ENCODE peak calls at places on chromosomes 11 and 22, in six cellular contexts. U, Q, B, M, X and P are unnamed samples.

GRCh38 chr11:76670475-76671235 is at the start of gene LRRC32:
- DNase-seq in U (peak; percentile 74), Q (peak; percentile 93), B (peak; percentile 69), M (no peak), X (peak; percentile 67), P (no peak)

GRCh38 chr22:44576311-44577260 is 78.6 kb upstream of the RTL6 start:
- DNase-seq in U (no peak), Q (no peak), B (no peak), M (no peak), X (no peak), P (no peak)

GRCh38 chr11:83545911-83546310 is 259.7 kb upstream of the CCDC90B start:
- DNase-seq in U (no peak), Q (no peak), B (no peak), M (no peak), X (no peak), P (no peak)

GRCh38 chr11:111422494-111423249 is 43.6 kb upstream of the POU2AF1 start:
- DNase-seq in U (peak; percentile 37), Q (no peak), B (peak; percentile 58), M (peak; percentile 22), X (peak; percentile 46), P (no peak)

GRCh38 chr11:46120711-46121327 is 435 bp downstream of the PHF21A start:
- DNase-seq in U (peak; percentile 51), Q (no peak), B (peak; percentile 52), M (no peak), X (no peak), P (no peak)

GRCh38 chr22:25718109-25718830 is 23.7 kb upstream of the MYO18B start:
- DNase-seq in U (no peak), Q (no peak), B (no peak), M (no peak), X (no peak), P (no peak)

GRCh38 chr22:38471237-38471636 is 3.3 kb downstream of the KDELR3 start:
- DNase-seq in U (no peak), Q (peak; percentile 60), B (no peak), M (no peak), X (no peak), P (no peak)

GRCh38 chr11:27506200-27507182 is at the start of gene LIN7C:
- DNase-seq in U (peak; percentile 96), Q (peak; percentile 98), B (peak; percentile 94), M (peak; percentile 91), X (peak; percentile 97), P (peak; percentile 89)

GRCh38 chr22:20799449-20799848 is 25.5 kb downstream of the SERPIND1 start:
- DNase-seq in U (no peak), Q (no peak), B (no peak), M (no peak), X (no peak), P (no peak)

GRCh38 chr11:65425105-65425970 is 2.7 kb downstream of the NEAT1 start:
- DNase-seq in U (no peak), Q (peak; percentile 66), B (peak; percentile 21), M (peak; percentile 71), X (peak; percentile 95), P (peak; percentile 41)

GRCh38 chr22:43951966-43952365 is 3.3 kb upstream of the SAMM50 start:
- DNase-seq in U (no peak), Q (no peak), B (no peak), M (no peak), X (no peak), P (no peak)

GRCh38 chr22:23458663-23459541 is 121.2 kb downstream of the IGLL1 start:
- DNase-seq in U (no peak), Q (peak; percentile 85), B (no peak), M (no peak), X (no peak), P (no peak)

GRCh38 chr11:75509201-75509600 is 16.5 kb downstream of the GDPD5 start:
- DNase-seq in U (no peak), Q (no peak), B (no peak), M (no peak), X (no peak), P (no peak)

GRCh38 chr11:111913997-111914396 is 1.5 kb downstream of the HSPB2 start:
- DNase-seq in U (peak; percentile 51), Q (peak; percentile 84), B (peak; percentile 75), M (no peak), X (no peak), P (no peak)

GRCh38 chr22:20194681-20195593 is 44.1 kb upstream of the CCDC188 start:
- DNase-seq in U (no peak), Q (no peak), B (no peak), M (no peak), X (no peak), P (no peak)

GRCh38 chr11:94884322-94884721 is 89.0 kb downstream of the CWC15 start:
- DNase-seq in U (no peak), Q (no peak), B (no peak), M (no peak), X (no peak), P (no peak)

GRCh38 chr22:22912722-22913253 is 25.2 kb downstream of the IGLL5 start:
- DNase-seq in U (no peak), Q (peak; percentile 32), B (no peak), M (no peak), X (no peak), P (no peak)

GRCh38 chr22:48973694-48974041 is 854.0 kb downstream of the BRD1 start:
- DNase-seq in U (no peak), Q (no peak), B (no peak), M (no peak), X (no peak), P (no peak)
- H3K9me3 ChIP-seq in U (no peaks in the 10 kb centered on the region), Q (no peaks in the 10 kb centered on the region), B (no peaks in the 10 kb centered on the region), M (no peaks in the 10 kb centered on the region), X (no peaks in the 10 kb centered on the region), P (no peaks in the 10 kb centered on the region)

GRCh38 chr11:115207166-115207591 is 297.0 kb downstream of the CADM1 start:
- DNase-seq in U (no peak), Q (no peak), B (no peak), M (no peak), X (no peak), P (no peak)

GRCh38 chr11:115207916-115208315 is 296.3 kb downstream of the CADM1 start:
- DNase-seq in U (no peak), Q (no peak), B (no peak), M (no peak), X (no peak), P (no peak)

GRCh38 chr11:115213007-115213406 is 291.2 kb downstream of the CADM1 start:
- DNase-seq in U (no peak), Q (no peak), B (no peak), M (no peak), X (no peak), P (no peak)

GRCh38 chr11:115206365-115207022 is 297.7 kb downstream of the CADM1 start:
- DNase-seq in U (no peak), Q (no peak), B (no peak), M (no peak), X (no peak), P (no peak)

DNA sequence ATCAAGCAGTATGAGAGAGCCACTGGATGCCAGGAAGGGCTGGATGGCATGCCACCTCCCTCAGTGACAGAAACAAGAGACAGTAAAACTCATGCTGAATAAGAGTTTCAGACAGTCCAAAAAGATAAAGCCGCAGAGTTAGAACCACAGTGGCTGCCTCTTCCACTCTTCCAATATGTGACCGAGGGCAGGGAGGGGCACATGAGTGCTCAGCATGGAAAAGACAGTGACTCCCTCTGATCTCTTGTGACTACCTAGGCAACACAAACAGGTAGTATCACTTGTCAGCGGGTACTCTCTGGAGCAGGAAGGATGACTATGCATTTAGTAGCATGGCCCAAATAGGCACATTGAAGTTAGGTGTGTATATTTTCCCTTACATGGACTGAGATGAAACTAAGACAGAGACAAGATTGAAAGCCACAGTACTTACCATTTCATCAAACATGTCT is 295.4 kb downstream of the CADM1 start:
- DNase-seq in U (no peak), Q (no peak), B (no peak), M (no peak), X (no peak), P (no peak)
- H3K9me3 ChIP-seq in U (no peaks in the 10 kb centered on the region), Q (no peaks in the 10 kb centered on the region), B (no peaks in the 10 kb centered on the region), M (no peaks in the 10 kb centered on the region), X (no peaks in the 10 kb centered on the region), P (peaks cover 3% of the 10 kb centered on the region)

GRCh38 chr22:47207846-47208554 is 445.6 kb downstream of the TBC1D22A start:
- DNase-seq in U (no peak), Q (peak; percentile 48), B (no peak), M (no peak), X (no peak), P (no peak)

GRCh38 chr22:47205562-47205961 is 443.1 kb downstream of the TBC1D22A start:
- DNase-seq in U (no peak), Q (peak; percentile 59), B (no peak), M (no peak), X (no peak), P (no peak)

GRCh38 chr22:47207387-47207786 is 444.9 kb downstream of the TBC1D22A start:
- DNase-seq in U (no peak), Q (peak; percentile 52), B (no peak), M (no peak), X (no peak), P (no peak)

GRCh38 chr22:47206185-47206584 is 443.7 kb downstream of the TBC1D22A start:
- DNase-seq in U (no peak), Q (no peak), B (no peak), M (no peak), X (no peak), P (no peak)

GRCh38 chr22:47206819-47207218 is 444.4 kb downstream of the TBC1D22A start:
- DNase-seq in U (no peak), Q (peak; percentile 18), B (no peak), M (no peak), X (no peak), P (no peak)
- H3K9me3 ChIP-seq in U (no peaks in the 10 kb centered on the region), Q (no peaks in the 10 kb centered on the region), B (no peaks in the 10 kb centered on the region), M (no peaks in the 10 kb centered on the region), X (no peaks in the 10 kb centered on the region), P (no peaks in the 10 kb centered on the region)

DNA sequence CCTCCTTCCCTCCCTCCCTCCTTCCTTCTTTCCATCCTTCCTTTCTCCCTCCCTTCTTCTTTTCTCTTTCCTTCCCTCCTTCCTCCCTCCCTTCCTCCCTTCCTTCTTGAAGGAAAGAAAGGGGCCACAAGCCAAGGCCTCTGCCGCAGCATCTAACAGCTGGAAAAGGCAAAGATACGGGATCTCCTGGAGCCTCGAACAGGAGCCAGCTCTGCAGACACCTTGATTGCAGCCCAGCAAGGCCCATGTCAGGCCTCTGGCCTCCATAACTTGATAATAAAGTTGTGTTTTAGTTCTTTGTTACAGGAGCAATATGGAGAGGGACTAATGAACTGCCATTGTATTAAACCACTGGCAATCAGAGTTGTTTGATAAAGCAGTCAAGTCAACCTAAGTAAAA is 348.9 kb upstream of the B3GAT1 start:
- DNase-seq in U (no peak), Q (no peak), B (no peak), M (no peak), X (no peak), P (no peak)
- H3K9me3 ChIP-seq in U (no peaks in the 10 kb centered on the region), Q (no peaks in the 10 kb centered on the region), B (no peaks in the 10 kb centered on the region), M (no peaks in the 10 kb centered on the region), X (no peaks in the 10 kb centered on the region), P (no peaks in the 10 kb centered on the region)

DNA sequence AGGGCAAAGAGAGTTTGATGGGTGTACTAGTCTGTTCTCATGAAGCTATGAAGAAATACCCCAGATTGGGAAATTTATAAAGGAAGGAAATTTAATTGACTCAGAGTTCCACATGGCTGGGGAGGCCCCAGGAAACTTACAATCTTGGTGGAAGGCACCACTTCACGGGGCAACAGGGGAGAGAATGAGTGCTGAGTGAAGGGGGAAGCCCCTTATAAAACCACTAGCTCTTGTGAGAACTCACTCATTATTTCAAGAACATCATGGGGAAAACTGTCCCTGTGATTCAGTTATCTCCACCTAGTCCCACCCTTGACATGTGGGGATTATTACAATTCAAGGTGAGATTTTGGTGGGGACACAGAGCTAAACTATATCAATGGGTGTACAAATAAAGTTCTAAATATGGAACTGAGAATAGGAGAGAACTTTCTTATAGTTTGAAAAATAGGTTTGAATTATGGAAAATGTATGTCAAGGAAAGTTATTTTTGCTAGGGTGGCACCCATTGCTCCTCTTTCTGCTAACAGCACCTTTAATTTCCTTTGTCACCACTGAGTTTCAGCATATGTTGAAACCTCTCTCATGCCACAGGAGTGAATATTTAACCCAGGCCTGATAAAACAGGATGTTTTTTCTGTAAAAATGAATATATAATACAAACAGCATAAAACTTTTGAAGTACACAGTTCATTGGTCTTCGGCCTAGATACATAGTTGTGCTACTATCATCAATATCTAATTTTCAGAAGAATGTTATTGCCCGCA is 385.7 kb upstream of the ANO5 start:
- DNase-seq in U (no peak), Q (no peak), B (no peak), M (no peak), X (no peak), P (no peak)
- H3K9me3 ChIP-seq in U (no peaks in the 10 kb centered on the region), Q (no peaks in the 10 kb centered on the region), B (no peaks in the 10 kb centered on the region), M (no peaks in the 10 kb centered on the region), X (no peaks in the 10 kb centered on the region), P (peaks cover 2% of the 10 kb centered on the region)